ENCODE peak calls at places on chromosome 14, in nine cellular contexts. One of them, this sample, is unnamed. For H3K9me3, the result is how much of the 10 kb centered on the place peaks cover.

GRCh38 chr14:66032800-66033199 is 453.4 kb upstream of the CCDC196 start:
- DNase-seq in transverse colon: no peak
- DNase-seq in ascending aorta: no peak
- DNase-seq in IMR-90: no peak
- DNase-seq in thoracic aorta: no peak
- DNase-seq in stomach: no peak
- DNase-seq in CD4-positive, alpha-beta T cell: no peak
- DNase-seq in CD8-positive, alpha-beta T cell: no peak
- DNase-seq in heart left ventricle: no peak
- DNase-seq in this sample: no peak

GRCh38 chr14:36105401-36105800 is 71.1 kb downstream of the PTCSC3 start:
- DNase-seq in stomach: no peak
- DNase-seq in ascending aorta: no peak
- DNase-seq in CD4-positive, alpha-beta T cell: no peak
- DNase-seq in CD8-positive, alpha-beta T cell: no peak
- DNase-seq in IMR-90: no peak
- DNase-seq in heart left ventricle: no peak
- DNase-seq in transverse colon: no peak
- DNase-seq in thoracic aorta: no peak
- DNase-seq in this sample: no peak

GRCh38 chr14:20413785-20414117 is 450 bp upstream of the TEP1 start:
- DNase-seq in IMR-90: no peak
- DNase-seq in CD8-positive, alpha-beta T cell: no peak
- DNase-seq in transverse colon: peak
- DNase-seq in CD4-positive, alpha-beta T cell: no peak
- DNase-seq in thoracic aorta: no peak
- DNase-seq in ascending aorta: no peak
- DNase-seq in heart left ventricle: no peak
- DNase-seq in stomach: no peak
- DNase-seq in this sample: no peak

GRCh38 chr14:30669594-30669993 is 47.5 kb downstream of the SCFD1 start:
- DNase-seq in CD4-positive, alpha-beta T cell: no peak
- DNase-seq in thoracic aorta: no peak
- DNase-seq in CD8-positive, alpha-beta T cell: no peak
- DNase-seq in heart left ventricle: no peak
- DNase-seq in stomach: no peak
- DNase-seq in transverse colon: no peak
- DNase-seq in IMR-90: no peak
- DNase-seq in ascending aorta: no peak
- DNase-seq in this sample: no peak

GRCh38 chr14:68523994-68524725 is 268.7 kb downstream of the ZFP36L1 start:
- DNase-seq in heart left ventricle: no peak
- DNase-seq in CD4-positive, alpha-beta T cell: no peak
- DNase-seq in thoracic aorta: no peak
- DNase-seq in CD8-positive, alpha-beta T cell: no peak
- DNase-seq in IMR-90: no peak
- DNase-seq in ascending aorta: no peak
- DNase-seq in transverse colon: no peak
- DNase-seq in stomach: no peak
- DNase-seq in this sample: no peak

GRCh38 chr14:75597149-75597548 is 18.7 kb downstream of the FLVCR2 start:
- DNase-seq in heart left ventricle: no peak
- DNase-seq in transverse colon: no peak
- DNase-seq in ascending aorta: no peak
- DNase-seq in thoracic aorta: no peak
- DNase-seq in IMR-90: no peak
- DNase-seq in CD8-positive, alpha-beta T cell: no peak
- DNase-seq in CD4-positive, alpha-beta T cell: no peak
- DNase-seq in stomach: no peak
- DNase-seq in this sample: no peak

GRCh38 chr14:52844262-52845060 is 53.1 kb upstream of the GNPNAT1 start:
- DNase-seq in transverse colon: no peak
- DNase-seq in CD4-positive, alpha-beta T cell: no peak
- DNase-seq in thoracic aorta: no peak
- DNase-seq in IMR-90: no peak
- DNase-seq in CD8-positive, alpha-beta T cell: no peak
- DNase-seq in heart left ventricle: no peak
- DNase-seq in ascending aorta: no peak
- DNase-seq in stomach: no peak
- DNase-seq in this sample: no peak

GRCh38 chr14:31346097-31346496 is 74.3 kb downstream of the HEATR5A start:
- DNase-seq in ascending aorta: no peak
- DNase-seq in CD4-positive, alpha-beta T cell: no peak
- DNase-seq in stomach: no peak
- DNase-seq in heart left ventricle: no peak
- DNase-seq in transverse colon: no peak
- DNase-seq in IMR-90: no peak
- DNase-seq in thoracic aorta: no peak
- DNase-seq in CD8-positive, alpha-beta T cell: no peak
- DNase-seq in this sample: no peak

GRCh38 chr14:98293527-98293926 is 978.5 kb downstream of the BCL11B start:
- DNase-seq in CD4-positive, alpha-beta T cell: no peak
- DNase-seq in CD8-positive, alpha-beta T cell: no peak
- DNase-seq in transverse colon: no peak
- DNase-seq in heart left ventricle: no peak
- DNase-seq in stomach: no peak
- DNase-seq in ascending aorta: no peak
- DNase-seq in IMR-90: no peak
- DNase-seq in thoracic aorta: no peak
- DNase-seq in this sample: no peak

GRCh38 chr14:92686763-92687427 is 61.5 kb downstream of the LGMN start:
- DNase-seq in heart left ventricle: peak
- DNase-seq in transverse colon: peak
- DNase-seq in CD4-positive, alpha-beta T cell: peak
- DNase-seq in ascending aorta: peak
- DNase-seq in CD8-positive, alpha-beta T cell: peak
- DNase-seq in stomach: peak
- DNase-seq in IMR-90: peak
- DNase-seq in thoracic aorta: no peak
- DNase-seq in this sample: peak

GRCh38 chr14:68691031-68691864 is 101.6 kb downstream of the ZFP36L1 start:
- DNase-seq in CD8-positive, alpha-beta T cell: no peak
- DNase-seq in heart left ventricle: no peak
- DNase-seq in IMR-90: no peak
- DNase-seq in CD4-positive, alpha-beta T cell: no peak
- DNase-seq in ascending aorta: no peak
- DNase-seq in thoracic aorta: no peak
- DNase-seq in transverse colon: no peak
- DNase-seq in stomach: no peak
- DNase-seq in this sample: no peak

GRCh38 chr14:92122761-92123160 is 992 bp downstream of the CPSF2 start:
- DNase-seq in heart left ventricle: no peak
- DNase-seq in transverse colon: no peak
- DNase-seq in IMR-90: no peak
- DNase-seq in CD4-positive, alpha-beta T cell: no peak
- DNase-seq in CD8-positive, alpha-beta T cell: no peak
- DNase-seq in thoracic aorta: no peak
- DNase-seq in stomach: no peak
- DNase-seq in ascending aorta: no peak
- DNase-seq in this sample: no peak

GRCh38 chr14:74619672-74620131 is 7.7 kb upstream of the LTBP2 start:
- DNase-seq in heart left ventricle: peak
- DNase-seq in IMR-90: peak
- DNase-seq in transverse colon: peak
- DNase-seq in thoracic aorta: peak
- DNase-seq in CD8-positive, alpha-beta T cell: no peak
- DNase-seq in stomach: peak
- DNase-seq in ascending aorta: peak
- DNase-seq in CD4-positive, alpha-beta T cell: no peak
- DNase-seq in this sample: no peak

GRCh38 chr14:72788255-72788654 is 105.6 kb downstream of the DPF3 start:
- DNase-seq in heart left ventricle: no peak
- DNase-seq in stomach: no peak
- DNase-seq in transverse colon: no peak
- DNase-seq in thoracic aorta: no peak
- DNase-seq in IMR-90: no peak
- DNase-seq in CD8-positive, alpha-beta T cell: no peak
- DNase-seq in CD4-positive, alpha-beta T cell: no peak
- DNase-seq in ascending aorta: no peak
- DNase-seq in this sample: no peak

GRCh38 chr14:91374897-91375747 is 42.5 kb downstream of the CCDC88C start:
- DNase-seq in IMR-90: no peak
- DNase-seq in CD4-positive, alpha-beta T cell: no peak
- DNase-seq in CD8-positive, alpha-beta T cell: no peak
- DNase-seq in stomach: peak
- DNase-seq in transverse colon: no peak
- DNase-seq in ascending aorta: no peak
- DNase-seq in heart left ventricle: no peak
- DNase-seq in thoracic aorta: no peak
- DNase-seq in this sample: no peak

GRCh38 chr14:54329082-54329695 is 67.6 kb upstream of the CDKN3 start:
- DNase-seq in transverse colon: peak
- DNase-seq in CD4-positive, alpha-beta T cell: no peak
- DNase-seq in heart left ventricle: peak
- DNase-seq in ascending aorta: no peak
- DNase-seq in CD8-positive, alpha-beta T cell: no peak
- DNase-seq in stomach: peak
- DNase-seq in IMR-90: peak
- DNase-seq in thoracic aorta: no peak
- DNase-seq in this sample: no peak

GRCh38 chr14:36057452-36058142 is 118.9 kb downstream of the PTCSC3 start:
- DNase-seq in IMR-90: no peak
- DNase-seq in ascending aorta: no peak
- DNase-seq in CD4-positive, alpha-beta T cell: no peak
- DNase-seq in heart left ventricle: no peak
- DNase-seq in transverse colon: no peak
- DNase-seq in stomach: no peak
- DNase-seq in thoracic aorta: no peak
- DNase-seq in CD8-positive, alpha-beta T cell: no peak
- DNase-seq in this sample: no peak

GRCh38 chr14:103001651-103002396 is 55.5 kb downstream of the CDC42BPB start:
- DNase-seq in transverse colon: peak
- DNase-seq in thoracic aorta: no peak
- DNase-seq in CD4-positive, alpha-beta T cell: no peak
- DNase-seq in ascending aorta: no peak
- DNase-seq in CD8-positive, alpha-beta T cell: no peak
- DNase-seq in IMR-90: no peak
- DNase-seq in heart left ventricle: no peak
- DNase-seq in stomach: no peak
- DNase-seq in this sample: no peak

GRCh38 chr14:65153101-65153500 is 50.8 kb upstream of the MAX start:
- DNase-seq in stomach: no peak
- DNase-seq in transverse colon: peak
- DNase-seq in ascending aorta: no peak
- DNase-seq in CD4-positive, alpha-beta T cell: no peak
- DNase-seq in heart left ventricle: no peak
- DNase-seq in thoracic aorta: no peak
- DNase-seq in CD8-positive, alpha-beta T cell: no peak
- DNase-seq in IMR-90: no peak
- DNase-seq in this sample: no peak

GRCh38 chr14:89697281-89698060 is 257.1 kb downstream of the EFCAB11 start:
- DNase-seq in ascending aorta: no peak
- DNase-seq in transverse colon: no peak
- DNase-seq in CD8-positive, alpha-beta T cell: no peak
- DNase-seq in heart left ventricle: no peak
- DNase-seq in stomach: no peak
- DNase-seq in IMR-90: no peak
- DNase-seq in thoracic aorta: no peak
- DNase-seq in CD4-positive, alpha-beta T cell: no peak
- DNase-seq in this sample: no peak

GRCh38 chr14:71441142-71441541 is 491.1 kb upstream of the RGS6 start:
- DNase-seq in CD4-positive, alpha-beta T cell: no peak
- DNase-seq in IMR-90: no peak
- DNase-seq in heart left ventricle: no peak
- DNase-seq in thoracic aorta: no peak
- DNase-seq in stomach: no peak
- DNase-seq in CD8-positive, alpha-beta T cell: no peak
- DNase-seq in transverse colon: no peak
- DNase-seq in ascending aorta: no peak
- DNase-seq in this sample: no peak
- H3K9me3 ChIP-seq in CD4-positive, alpha-beta T cell: under half
- H3K9me3 ChIP-seq in IMR-90: under half
- H3K9me3 ChIP-seq in heart left ventricle: under half
- H3K9me3 ChIP-seq in thoracic aorta: under half
- H3K9me3 ChIP-seq in stomach: under half
- H3K9me3 ChIP-seq in CD8-positive, alpha-beta T cell: under half
- H3K9me3 ChIP-seq in transverse colon: under half
- H3K9me3 ChIP-seq in ascending aorta: under half
- H3K9me3 ChIP-seq in this sample: under half

DNA sequence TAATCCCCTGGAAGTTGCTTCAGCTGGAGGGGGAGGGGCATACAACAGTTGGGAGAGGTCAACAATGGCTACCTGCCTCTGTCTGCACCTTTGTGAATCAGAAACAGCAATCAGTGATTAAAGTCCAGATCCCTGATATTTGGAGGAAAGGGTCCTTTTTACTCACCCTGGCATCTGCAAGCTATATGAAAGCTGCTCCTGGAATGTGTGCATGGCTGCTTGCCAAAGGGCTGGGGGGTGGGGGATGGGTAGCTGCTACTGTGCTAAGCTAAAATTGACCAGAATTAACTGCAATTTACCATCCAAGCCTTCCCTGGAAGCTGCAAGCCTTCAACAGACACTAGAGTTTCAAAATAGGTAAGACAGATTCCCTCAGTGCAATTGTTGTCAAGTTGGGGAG is 13.5 kb upstream of the GTF2A1 start:
- DNase-seq in heart left ventricle: no peak
- DNase-seq in IMR-90: no peak
- DNase-seq in thoracic aorta: no peak
- DNase-seq in CD4-positive, alpha-beta T cell: no peak
- DNase-seq in stomach: no peak
- DNase-seq in ascending aorta: no peak
- DNase-seq in CD8-positive, alpha-beta T cell: no peak
- DNase-seq in transverse colon: no peak
- DNase-seq in this sample: no peak
- H3K9me3 ChIP-seq in heart left ventricle: under half
- H3K9me3 ChIP-seq in IMR-90: under half
- H3K9me3 ChIP-seq in thoracic aorta: under half
- H3K9me3 ChIP-seq in CD4-positive, alpha-beta T cell: under half
- H3K9me3 ChIP-seq in stomach: under half
- H3K9me3 ChIP-seq in ascending aorta: under half
- H3K9me3 ChIP-seq in CD8-positive, alpha-beta T cell: under half
- H3K9me3 ChIP-seq in transverse colon: under half
- H3K9me3 ChIP-seq in this sample: under half

GRCh38 chr14:79136437-79137430 is 966.6 kb downstream of the NRXN3 start:
- DNase-seq in thoracic aorta: no peak
- DNase-seq in CD4-positive, alpha-beta T cell: no peak
- DNase-seq in ascending aorta: no peak
- DNase-seq in stomach: no peak
- DNase-seq in CD8-positive, alpha-beta T cell: no peak
- DNase-seq in heart left ventricle: no peak
- DNase-seq in IMR-90: no peak
- DNase-seq in transverse colon: no peak
- DNase-seq in this sample: no peak
- H3K9me3 ChIP-seq in thoracic aorta: under half
- H3K9me3 ChIP-seq in CD4-positive, alpha-beta T cell: under half
- H3K9me3 ChIP-seq in ascending aorta: under half
- H3K9me3 ChIP-seq in stomach: under half
- H3K9me3 ChIP-seq in CD8-positive, alpha-beta T cell: under half
- H3K9me3 ChIP-seq in heart left ventricle: under half
- H3K9me3 ChIP-seq in IMR-90: under half
- H3K9me3 ChIP-seq in transverse colon: under half
- H3K9me3 ChIP-seq in this sample: under half

DNA sequence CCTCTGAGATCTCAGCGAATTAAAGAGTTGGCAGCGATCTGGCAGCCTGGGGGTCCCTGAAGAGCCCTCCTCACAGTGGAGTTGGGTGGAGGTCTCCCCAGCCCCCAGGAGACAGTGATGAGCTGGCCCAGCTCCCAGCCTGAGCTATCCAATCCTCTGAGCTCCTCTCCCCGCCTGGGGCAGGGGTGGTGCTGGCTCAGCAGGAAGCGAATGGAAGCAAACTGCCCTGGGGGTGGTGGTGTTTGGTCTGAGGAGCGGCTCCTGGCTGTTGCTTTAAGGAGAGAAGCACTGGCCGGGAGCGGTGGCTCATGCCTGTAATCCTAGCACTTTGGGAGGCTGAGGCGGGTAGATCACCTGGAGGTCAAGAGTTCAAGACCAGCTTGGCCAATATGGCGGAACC is 19.5 kb upstream of the MEG3 start:
- DNase-seq in stomach: no peak
- DNase-seq in transverse colon: no peak
- DNase-seq in IMR-90: no peak
- DNase-seq in ascending aorta: no peak
- DNase-seq in CD8-positive, alpha-beta T cell: no peak
- DNase-seq in CD4-positive, alpha-beta T cell: no peak
- DNase-seq in heart left ventricle: no peak
- DNase-seq in thoracic aorta: no peak
- DNase-seq in this sample: no peak
- H3K9me3 ChIP-seq in stomach: under half
- H3K9me3 ChIP-seq in transverse colon: under half
- H3K9me3 ChIP-seq in IMR-90: under half
- H3K9me3 ChIP-seq in ascending aorta: under half
- H3K9me3 ChIP-seq in CD8-positive, alpha-beta T cell: under half
- H3K9me3 ChIP-seq in CD4-positive, alpha-beta T cell: under half
- H3K9me3 ChIP-seq in heart left ventricle: under half
- H3K9me3 ChIP-seq in thoracic aorta: under half
- H3K9me3 ChIP-seq in this sample: under half